ENCODE peak calls at places on chromosomes 13 and 19, in four cellular contexts. D is uterus, Z is fibroblast of pulmonary artery, W is A673. G is an unnamed sample.

GRCh38 chr13:46168341-46168740 is 13.6 kb downstream of the LCP1 start:
- DNase-seq in D (peak; percentile 66), Z (peak; percentile 43), W (no peak), G (peak; percentile 10)

GRCh38 chr19:54449701-54450069 is 686 bp downstream of the LENG8 start:
- DNase-seq in D (no peak), Z (peak; percentile 29), W (no peak), G (no peak)

GRCh38 chr19:35846038-35846668 is 6.2 kb downstream of the NPHS1 start:
- DNase-seq in D (no peak), Z (no peak), W (no peak), G (peak; percentile 35)

GRCh38 chr19:47107201-47107952 is 6.2 kb downstream of the ZC3H4 start:
- DNase-seq in D (no peak), Z (no peak), W (no peak), G (peak; percentile 23)

GRCh38 chr13:66003558-66003957 is 1226.6 kb downstream of the PCDH9 start:
- DNase-seq in D (no peak), Z (no peak), W (no peak), G (no peak)

GRCh38 chr13:106919638-106920037 is 351.7 kb upstream of the ARGLU1 start:
- DNase-seq in D (peak; percentile 55), Z (peak; percentile 72), W (peak; percentile 13), G (no peak)

GRCh38 chr13:107289540-107289939 is 721.6 kb upstream of the ARGLU1 start:
- DNase-seq in D (no peak), Z (no peak), W (peak; percentile 89), G (no peak)

GRCh38 chr13:40599722-40600121 is 66.7 kb downstream of the FOXO1 start:
- DNase-seq in D (no peak), Z (no peak), W (no peak), G (no peak)

GRCh38 chr13:75550159-75550567 is 572 bp downstream of the UCHL3 start:
- DNase-seq in D (peak; percentile 27), Z (peak; percentile 70), W (peak; percentile 68), G (peak; percentile 83)

GRCh38 chr19:49337267-49338022 is 2.2 kb downstream of the CD37 start:
- DNase-seq in D (no peak), Z (no peak), W (no peak), G (no peak)

GRCh38 chr13:95644611-95645052 is at the start of gene DZIP1:
- DNase-seq in D (peak; percentile 85), Z (peak; percentile 88), W (peak; percentile 61), G (peak; percentile 87)

GRCh38 chr13:49956131-49956530 is 20.0 kb upstream of the SPRYD7 start:
- DNase-seq in D (no peak), Z (no peak), W (no peak), G (no peak)

GRCh38 chr19:13797870-13798269 is 2.6 kb downstream of the ZSWIM4 start:
- DNase-seq in D (peak; percentile 52), Z (peak; percentile 87), W (no peak), G (peak; percentile 18)

GRCh38 chr13:48783181-48783630 is 129.5 kb downstream of the CYSLTR2 start:
- DNase-seq in D (peak; percentile 21), Z (peak; percentile 100), W (peak; percentile 66), G (peak; percentile 99)

GRCh38 chr19:3613765-3614661 is 7.3 kb upstream of the TBXA2R start:
- DNase-seq in D (no peak), Z (no peak), W (no peak), G (no peak)

GRCh38 chr13:49635599-49636433 is 7.5 kb downstream of the ARL11 start:
- DNase-seq in D (no peak), Z (peak; percentile 57), W (no peak), G (peak; percentile 38)

GRCh38 chr19:30332445-30333234 is 39.5 kb upstream of the ZNF536 start:
- DNase-seq in D (no peak), Z (no peak), W (no peak), G (no peak)

GRCh38 chr19:10454267-10454666 is 33.9 kb downstream of the PDE4A start:
- DNase-seq in D (no peak), Z (no peak), W (peak; percentile 47), G (no peak)

GRCh38 chr13:65656740-65657329 is 1573.3 kb downstream of the PCDH9 start:
- DNase-seq in D (no peak), Z (peak; percentile 60), W (peak; percentile 13), G (peak; percentile 39)

GRCh38 chr19:55220525-55220924 is 8.0 kb downstream of the TMEM86B start:
- DNase-seq in D (no peak), Z (no peak), W (no peak), G (no peak)

GRCh38 chr13:75400775-75401174 is 81.2 kb downstream of the TBC1D4 start:
- DNase-seq in D (no peak), Z (no peak), W (no peak), G (no peak)

GRCh38 chr19:15696654-15697194 is 23.8 kb downstream of the CYP4F12 start:
- DNase-seq in D (no peak), Z (no peak), W (peak; percentile 12), G (no peak)

GRCh38 chr19:44753932-44754742 is 5.6 kb downstream of the BCL3 start:
- DNase-seq in D (peak; percentile 91), Z (peak; percentile 90), W (peak; percentile 50), G (peak; percentile 86)

GRCh38 chr19:44754743-44755066 is 6.2 kb downstream of the BCL3 start:
- DNase-seq in D (no peak), Z (no peak), W (no peak), G (no peak)

GRCh38 chr19:44753619-44753931 is 5.1 kb downstream of the BCL3 start:
- DNase-seq in D (no peak), Z (no peak), W (no peak), G (no peak)

GRCh38 chr19:44756089-44756562 is 7.6 kb downstream of the BCL3 start:
- DNase-seq in D (no peak), Z (no peak), W (no peak), G (no peak)

GRCh38 chr19:44755219-44755618 is 6.7 kb downstream of the BCL3 start:
- DNase-seq in D (no peak), Z (no peak), W (no peak), G (no peak)
- H3K4me3 ChIP-seq in D (no peak overlapping the region), Z (no peak overlapping the region), W (no peak overlapping the region), G (no peak overlapping the region)

GRCh38 chr19:41771410-41771809 is 16.1 kb downstream of the CEACAM6 start:
- DNase-seq in D (no peak), Z (no peak), W (no peak), G (no peak)

GRCh38 chr19:41767105-41767504 is 11.8 kb downstream of the CEACAM6 start:
- DNase-seq in D (no peak), Z (no peak), W (no peak), G (no peak)

GRCh38 chr19:41774515-41774980 is 19.2 kb downstream of the CEACAM6 start:
- DNase-seq in D (no peak), Z (no peak), W (no peak), G (no peak)

DNA sequence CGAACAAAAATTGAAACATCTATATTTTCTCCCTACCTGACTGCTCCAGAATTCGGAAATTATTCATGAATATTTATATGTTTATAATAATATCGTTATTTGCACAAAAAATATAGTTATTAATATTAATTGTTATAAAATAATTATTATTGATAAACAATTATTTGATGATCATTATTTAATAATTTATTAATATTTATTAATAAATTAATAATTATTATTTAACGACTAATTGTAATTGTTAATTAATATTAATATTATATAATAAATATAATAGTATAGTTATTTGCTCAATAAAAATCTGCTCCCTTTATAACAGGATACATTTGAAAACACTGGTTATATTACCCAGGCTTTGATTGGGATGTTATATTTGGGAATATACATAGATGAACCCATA is 14.3 kb downstream of the CEACAM6 start:
- DNase-seq in D (no peak), Z (no peak), W (no peak), G (no peak)
- TF ChIP-seq CTCF in D (no peak), Z (no peak), W (no peak), G (no peak)

GRCh38 chr19:45817010-45817724 is 2.1 kb upstream of the RSPH6A start:
- DNase-seq in D (peak; percentile 93), Z (peak; percentile 96), W (peak; percentile 96), G (peak; percentile 96)
- H3K4me3 ChIP-seq in D (no peak overlapping the region), Z (no peak overlapping the region), W (no peak overlapping the region), G (no peak overlapping the region)

GRCh38 chr13:21670883-21671792 is at the start of gene FGF9:
- DNase-seq in D (peak; percentile 54), Z (peak; percentile 79), W (peak; percentile 82), G (peak; percentile 90)

GRCh38 chr13:21671793-21672680 is 1.2 kb downstream of the FGF9 start:
- DNase-seq in D (no peak), Z (no peak), W (no peak), G (no peak)

GRCh38 chr13:21672811-21673591 is 2.1 kb downstream of the FGF9 start:
- DNase-seq in D (no peak), Z (no peak), W (no peak), G (no peak)

GRCh38 chr13:21668665-21669599 is 1.9 kb upstream of the FGF9 start:
- DNase-seq in D (peak; percentile 35), Z (peak; percentile 21), W (no peak), G (peak; percentile 27)

GRCh38 chr13:21670006-21670882 is 629 bp upstream of the FGF9 start:
- DNase-seq in D (peak; percentile 45), Z (peak; percentile 42), W (peak; percentile 61), G (peak; percentile 32)
- TF ChIP-seq CTCF in D (peak; percentile 31), Z (no peak), W (peak; percentile 30), G (peak; percentile 22)

GRCh38 chr19:17070421-17070820 is 4.8 kb downstream of the HAUS8 start:
- DNase-seq in D (no peak), Z (no peak), W (no peak), G (no peak)

GRCh38 chr19:17073869-17074627 is 1.2 kb downstream of the HAUS8 start:
- DNase-seq in D (no peak), Z (no peak), W (no peak), G (no peak)

GRCh38 chr19:17070912-17071311 is 4.3 kb downstream of the HAUS8 start:
- DNase-seq in D (no peak), Z (no peak), W (no peak), G (no peak)

GRCh38 chr19:17074628-17075034 is 621 bp downstream of the HAUS8 start:
- DNase-seq in D (no peak), Z (no peak), W (no peak), G (no peak)

DNA sequence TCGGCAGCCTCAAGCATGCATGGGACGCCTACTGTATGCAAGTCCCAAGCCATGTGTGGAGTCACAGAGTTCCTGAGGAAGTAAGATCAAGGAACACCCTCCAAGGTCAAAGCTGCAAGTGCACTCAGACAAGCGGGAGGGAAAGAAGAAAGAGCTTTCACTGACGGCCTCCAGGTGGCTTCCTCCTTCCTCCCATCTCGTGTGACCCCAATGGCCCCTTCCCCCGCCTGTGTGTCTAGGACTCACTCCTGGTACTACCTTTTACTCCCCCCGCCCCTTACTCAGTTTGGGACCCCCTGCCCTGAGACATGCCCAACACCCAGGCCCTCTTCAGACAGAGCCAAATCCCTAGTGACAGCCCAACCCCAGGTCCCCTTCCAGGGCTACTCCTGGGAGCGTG is 6.0 kb downstream of the HAUS8 start:
- DNase-seq in D (no peak), Z (no peak), W (no peak), G (no peak)
- H3K4me3 ChIP-seq in D (no peak overlapping the region), Z (no peak overlapping the region), W (no peak overlapping the region), G (no peak overlapping the region)